ENCODE peak calls at places on chromosomes 11 and 22, in six cellular contexts. D, B, U, R, X and Y are unnamed samples.

GRCh38 chr11:3091081-3091845 is 34.0 kb upstream of the CARS1 start:
- DNase-seq in B (no peak), U (no peak), X (no peak), R (no peak), D (no peak), Y (peak)

GRCh38 chr11:64644348-64645242 is 53.6 kb downstream of the SLC22A12 start:
- DNase-seq in B (no peak), U (no peak), D (peak), R (no peak), X (no peak), Y (peak)

GRCh38 chr11:84800755-84801346 is 826.3 kb downstream of the DLG2 start:
- DNase-seq in U (peak), D (no peak), R (no peak), B (peak), X (no peak), Y (no peak)

GRCh38 chr22:44393066-44393465 is 80.3 kb upstream of the SHISAL1 start:
- DNase-seq in U (no peak), B (no peak), X (peak), R (no peak), D (no peak), Y (no peak)

GRCh38 chr22:29216873-29217666 is 11.4 kb downstream of the EMID1 start:
- DNase-seq in B (no peak), X (peak), D (no peak), U (peak), R (no peak), Y (peak)

GRCh38 chr11:86211619-86212018 is 32.9 kb upstream of the EED start:
- DNase-seq in D (peak), X (no peak), R (no peak), U (no peak), B (no peak), Y (no peak)

GRCh38 chr11:73182824-73183321 is 35.2 kb upstream of the P2RY2 start:
- DNase-seq in U (peak), X (no peak), D (no peak), B (no peak), R (no peak), Y (no peak)

GRCh38 chr11:38680166-38680565 is 2082.1 kb upstream of the RAG2 start:
- DNase-seq in B (no peak), U (no peak), D (no peak), R (no peak), X (no peak), Y (no peak)

GRCh38 chr11:88175707-88176066 is 444 bp upstream of the RAB38 start:
- DNase-seq in R (peak), X (no peak), B (no peak), U (no peak), D (no peak), Y (no peak)

GRCh38 chr11:104064016-104064630 is 27.7 kb downstream of the DDI1 start:
- DNase-seq in R (no peak), U (no peak), X (no peak), D (no peak), B (no peak), Y (no peak)

GRCh38 chr22:24599514-24599913 is 3.5 kb upstream of the GGT1 start:
- DNase-seq in R (no peak), U (no peak), B (no peak), D (no peak), X (no peak), Y (no peak)

GRCh38 chr11:114346709-114347141 is 50.5 kb downstream of the NNMT start:
- DNase-seq in U (no peak), R (peak), X (no peak), B (peak), D (peak), Y (no peak)

GRCh38 chr11:120401506-120401905 is 65.3 kb downstream of the ARHGEF12 start:
- DNase-seq in B (no peak), U (no peak), R (no peak), D (no peak), X (no peak), Y (no peak)

GRCh38 chr11:10268746-10269487 is 25.1 kb downstream of the SBF2 start:
- DNase-seq in X (no peak), B (peak), R (no peak), U (no peak), D (no peak), Y (no peak)

GRCh38 chr22:44664149-44664548 is 37.9 kb upstream of the PRR5 start:
- DNase-seq in B (no peak), X (peak), R (peak), U (peak), D (peak), Y (peak)

GRCh38 chr11:74726547-74727182 is 4.6 kb downstream of the CHRDL2 start:
- DNase-seq in D (peak), U (peak), X (peak), B (peak), R (peak), Y (peak)

GRCh38 chr22:50192056-50192824 is 6.5 kb downstream of the TRABD start:
- DNase-seq in X (no peak), R (peak), D (no peak), B (no peak), U (no peak), Y (no peak)

GRCh38 chr11:75313457-75314272 is 37.8 kb downstream of the ARRB1 start:
- DNase-seq in B (peak), D (no peak), X (peak), R (peak), U (peak), Y (peak)

GRCh38 chr11:65041206-65042035 is at the start of gene SAC3D1:
- DNase-seq in X (no peak), B (no peak), U (no peak), R (peak), D (peak), Y (no peak)

GRCh38 chr22:41285441-41285819 is 557 bp downstream of the RANGAP1 start:
- DNase-seq in X (no peak), D (peak), B (peak), U (peak), R (peak), Y (peak)

GRCh38 chr11:8261921-8262551 is 1.6 kb downstream of the LMO1 start:
- DNase-seq in D (no peak), U (no peak), R (no peak), X (peak), B (no peak), Y (no peak)

GRCh38 chr11:133115099-133115498 is 417.2 kb downstream of the OPCML start:
- DNase-seq in R (no peak), B (no peak), U (no peak), D (no peak), X (no peak), Y (no peak)

GRCh38 chr11:94968334-94968958 is 4.9 kb downstream of the CWC15 start:
- DNase-seq in R (peak), U (peak), D (no peak), X (no peak), B (peak), Y (no peak)

GRCh38 chr22:45762545-45763235 is 91.1 kb downstream of the ATXN10 start:
- DNase-seq in B (no peak), U (no peak), R (no peak), D (no peak), X (no peak), Y (no peak)

GRCh38 chr11:120500414-120500936 is 11.1 kb upstream of the GRIK4 start:
- DNase-seq in D (no peak), X (no peak), B (peak), U (no peak), R (no peak), Y (no peak)

GRCh38 chr11:102268083-102268984 is 49.0 kb upstream of the BIRC3 start:
- DNase-seq in X (peak), B (peak), D (peak), U (peak), R (peak), Y (peak)